ENCODE peak calls at places on chromosomes 11 and 22, in four cellular contexts. J is epithelial cell of esophagus; L is effector memory CD4-positive, alpha-beta T cell; K is thoracic aorta. B is an unnamed sample.

GRCh38 chr22:17314472-17314871 is 54.8 kb upstream of the CECR2 start:
- DNase-seq in K (no peak), J (no peak), L (no peak), B (no peak)

GRCh38 chr22:25113316-25113721 is 86.3 kb upstream of the CRYBB3 start:
- DNase-seq in J (peak; percentile 42), K (no peak), L (no peak), B (no peak)

GRCh38 chr11:75668508-75669297 is at the start of gene MAP6:
- DNase-seq in L (no peak), J (peak; percentile 53), K (no peak), B (no peak)

GRCh38 chr11:61380914-61381313 is 11.5 kb upstream of the TMEM216 start:
- DNase-seq in K (no peak), L (no peak), J (no peak), B (no peak)

GRCh38 chr11:74783241-74783871 is 34.7 kb downstream of the RNF169 start:
- DNase-seq in J (peak; percentile 74), L (no peak), K (no peak), B (peak; percentile 25)

GRCh38 chr11:113572349-113572748 is 97.2 kb upstream of the DRD2 start:
- DNase-seq in K (no peak), J (no peak), L (no peak), B (no peak)

GRCh38 chr11:10716122-10716521 is 22.6 kb upstream of the IRAG1 start:
- DNase-seq in K (no peak), L (no peak), J (no peak), B (no peak)

GRCh38 chr11:25537393-25537792 is 794.5 kb upstream of the ANO3 start:
- DNase-seq in L (no peak), J (no peak), K (no peak), B (no peak)

GRCh38 chr11:834371-835316 is 1.9 kb downstream of the CD151 start:
- DNase-seq in K (peak; percentile 62), J (peak; percentile 96), L (no peak), B (no peak)

GRCh38 chr11:130163346-130164220 is 4.0 kb downstream of the ST14 start:
- DNase-seq in L (no peak), K (no peak), J (no peak), B (no peak)

GRCh38 chr11:64419818-64420485 is 61.0 kb downstream of the RPS6KA4 start:
- DNase-seq in L (no peak), J (peak; percentile 19), K (no peak), B (no peak)

GRCh38 chr22:28032896-28033295 is 113.8 kb upstream of the PITPNB start:
- DNase-seq in L (no peak), J (no peak), K (no peak), B (no peak)

GRCh38 chr22:31496735-31497146 is 405 bp downstream of the SFI1 start:
- DNase-seq in L (peak; percentile 40), K (no peak), J (peak; percentile 6), B (peak; percentile 5)

GRCh38 chr11:127470485-127470884 is 469.9 kb upstream of the KIRREL3 start:
- DNase-seq in J (no peak), L (no peak), K (no peak), B (peak; percentile 21)

GRCh38 chr11:21909145-21909544 is 283.7 kb upstream of the ANO5 start:
- DNase-seq in J (peak; percentile 1), K (no peak), L (no peak), B (no peak)